ENCODE peak calls at places on chromosomes 16 and 17, in six cellular contexts. Y is mammary epithelial cell, M is GM12878, K is H1, W is Peyer's patch, T is IMR-90. Q is an unnamed sample.

GRCh38 chr17:40101367-40102210 is 1.2 kb upstream of the NR1D1 start:
- DNase-seq in K (no peak), M (no peak), Y (no peak), W (no peak), T (no peak), Q (no peak)

GRCh38 chr17:57860414-57860999 is 10.7 kb upstream of the MRPS23 start:
- DNase-seq in M (no peak), K (no peak), Y (no peak), T (no peak), W (no peak), Q (no peak)

GRCh38 chr16:50708373-50709060 is 15.1 kb downstream of the NOD2 start:
- DNase-seq in M (no peak), Y (no peak), W (no peak), K (no peak), T (no peak), Q (no peak)

GRCh38 chr17:30921544-30922196 is at the start of gene ADAP2:
- DNase-seq in Y (peak; percentile 23), K (no peak), T (no peak), W (peak; percentile 80), M (no peak), Q (no peak)

GRCh38 chr17:74960739-74961342 is 11.7 kb downstream of the HID1 start:
- DNase-seq in Y (peak; percentile 32), M (no peak), K (peak; percentile 54), T (peak; percentile 30), W (peak; percentile 76), Q (no peak)

GRCh38 chr17:35968520-35969054 is 12.7 kb downstream of the CCL16 start:
- DNase-seq in T (no peak), K (no peak), Y (no peak), W (no peak), M (no peak), Q (no peak)

GRCh38 chr16:24504467-24505345 is 34.7 kb upstream of the RBBP6 start:
- DNase-seq in W (peak; percentile 72), M (peak; percentile 17), Y (peak; percentile 49), K (peak; percentile 38), T (peak; percentile 50), Q (no peak)

GRCh38 chr17:42774066-42774750 is 959 bp downstream of the VPS25 start:
- DNase-seq in M (no peak), K (no peak), W (no peak), Y (peak; percentile 37), T (peak; percentile 55), Q (no peak)

GRCh38 chr17:17952691-17953090 is 19.5 kb downstream of the TOM1L2 start:
- DNase-seq in T (no peak), M (no peak), W (no peak), K (no peak), Y (no peak), Q (no peak)

GRCh38 chr16:26395700-26396099 is 671.0 kb upstream of the C16orf82 start:
- DNase-seq in K (no peak), T (no peak), Y (no peak), M (no peak), W (no peak), Q (no peak)

GRCh38 chr17:29933379-29933778 is 3.4 kb upstream of the SSH2 start:
- DNase-seq in T (peak; percentile 43), Y (peak; percentile 40), K (no peak), M (no peak), W (no peak), Q (no peak)

GRCh38 chr16:85279874-85280545 is 167.7 kb upstream of the CIBAR2 start:
- DNase-seq in K (no peak), Y (no peak), T (no peak), W (peak; percentile 63), M (no peak), Q (no peak)

GRCh38 chr16:85062728-85063336 is 35.2 kb downstream of the KIAA0513 start:
- DNase-seq in Y (no peak), M (no peak), W (no peak), T (no peak), K (no peak), Q (no peak)

GRCh38 chr16:67431077-67431804 is at the start of gene HSD11B2:
- DNase-seq in Y (peak; percentile 59), T (peak; percentile 45), M (no peak), K (no peak), W (peak; percentile 88), Q (no peak)

GRCh38 chr17:4559851-4560820 is at the start of gene GGT6:
- DNase-seq in W (peak; percentile 84), M (no peak), K (no peak), Y (no peak), T (no peak), Q (no peak)

GRCh38 chr16:28090646-28091377 is 27.3 kb upstream of the GSG1L start:
- DNase-seq in Y (no peak), K (peak; percentile 66), W (no peak), T (peak; percentile 72), M (no peak), Q (no peak)

GRCh38 chr17:82754297-82755208 is 2.7 kb downstream of the TBCD start:
- DNase-seq in W (no peak), Y (peak; percentile 90), K (peak; percentile 61), T (no peak), M (no peak), Q (no peak)

GRCh38 chr17:28090551-28090950 is 48.1 kb downstream of the NLK start:
- DNase-seq in Y (no peak), K (no peak), M (no peak), T (no peak), W (no peak), Q (no peak)

GRCh38 chr16:660459-661183 is 7.3 kb upstream of the RHOT2 start:
- DNase-seq in T (peak; percentile 77), K (no peak), W (peak; percentile 94), M (peak; percentile 37), Y (peak; percentile 51), Q (peak; percentile 97)

GRCh38 chr17:57723427-57724037 is 21.6 kb downstream of the CCDC182 start:
- DNase-seq in M (no peak), Y (no peak), T (no peak), K (no peak), W (no peak), Q (no peak)

GRCh38 chr17:63116967-63117366 is 150.9 kb downstream of the TANC2 start:
- DNase-seq in Y (peak; percentile 11), W (no peak), M (no peak), T (peak; percentile 77), K (no peak), Q (no peak)

DNA sequence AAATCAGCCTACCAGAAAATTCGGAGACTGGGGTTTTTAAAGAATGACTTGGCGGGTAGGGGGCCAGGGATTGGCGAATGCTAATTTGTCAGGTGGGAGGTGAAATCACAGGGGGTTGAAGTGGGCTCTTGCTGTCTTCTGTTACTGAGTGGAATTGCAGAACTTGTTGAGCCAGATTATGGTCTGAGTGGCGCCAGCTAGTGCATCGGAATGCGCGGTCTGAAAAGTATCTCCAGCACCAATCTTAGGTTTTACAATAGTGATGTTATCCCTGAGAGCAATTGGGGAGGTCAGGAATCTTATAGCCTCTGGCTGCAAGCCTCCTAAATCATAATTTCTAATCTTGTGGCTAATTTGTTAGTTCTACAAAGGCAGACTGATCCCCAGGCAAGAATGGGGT is 762 bp upstream of the RBL2 start:
- DNase-seq in M (no peak), K (no peak), T (no peak), W (no peak), Y (peak; percentile 47), Q (no peak)
- H3K27ac ChIP-seq in M (no peak overlapping the region), K (no peak overlapping the region), T (no peak overlapping the region), W (no peak overlapping the region), Y (peak overlapping the region; percentile 81), Q (peak overlapping the region; percentile 97)

GRCh38 chr17:45016823-45017222 is 34.6 kb downstream of the DCAKD start:
- DNase-seq in K (no peak), T (no peak), Y (peak; percentile 23), W (no peak), M (no peak), Q (no peak)
- TF ChIP-seq CTCF in K (peak; percentile 78), T (peak; percentile 20), Y (peak; percentile 39), W (no peak), M (peak; percentile 40), Q (no peak)

GRCh38 chr16:87216148-87216823 is 100.9 kb downstream of the C16orf95 start:
- DNase-seq in M (no peak), Y (no peak), T (no peak), K (no peak), W (no peak), Q (no peak)

GRCh38 chr16:87219287-87219909 is 97.8 kb downstream of the C16orf95 start:
- DNase-seq in Y (no peak), W (no peak), T (no peak), K (no peak), M (no peak), Q (no peak)

GRCh38 chr16:87221633-87222032 is 95.6 kb downstream of the C16orf95 start:
- DNase-seq in K (no peak), Y (no peak), T (no peak), W (no peak), M (no peak), Q (no peak)

GRCh38 chr16:87216824-87217205 is 100.4 kb downstream of the C16orf95 start:
- DNase-seq in K (no peak), M (no peak), T (no peak), Y (no peak), W (no peak), Q (no peak)

DNA sequence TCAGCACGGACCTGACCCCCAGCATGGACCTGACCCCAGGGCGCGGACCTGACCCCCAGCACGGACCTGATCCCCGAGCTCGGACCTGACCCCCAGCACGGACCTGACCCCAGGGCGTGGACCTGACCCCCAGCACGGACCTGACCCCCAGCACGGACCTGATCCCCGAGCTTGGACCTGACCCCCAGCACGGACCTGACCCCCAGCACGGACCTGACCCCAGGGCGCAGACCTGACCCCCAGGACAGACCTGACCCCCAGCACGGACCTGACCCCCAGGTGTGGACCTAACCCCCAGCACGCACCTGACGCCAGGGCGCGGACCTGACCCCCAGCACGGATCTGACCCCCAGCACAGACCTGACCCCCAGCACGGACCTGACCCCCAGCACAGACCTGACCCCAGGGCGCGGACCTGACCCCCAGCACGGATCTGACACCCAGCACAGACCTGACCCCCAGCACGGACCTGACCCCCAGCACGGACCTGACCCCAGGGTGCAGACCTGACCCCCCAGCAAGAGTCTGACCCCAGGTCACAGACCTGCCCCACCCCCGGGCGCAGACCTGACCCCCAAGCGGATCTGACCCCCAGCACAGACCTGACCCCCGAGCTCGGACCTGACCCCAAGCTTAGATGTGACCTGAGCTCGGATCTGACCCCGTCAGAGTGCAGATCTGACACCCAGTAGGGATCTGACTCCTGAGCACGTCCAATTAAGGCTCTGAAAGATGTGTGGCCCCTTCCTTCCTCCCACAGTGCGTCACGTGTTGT is 98.7 kb downstream of the C16orf95 start:
- DNase-seq in M (no peak), W (no peak), T (no peak), Y (no peak), K (no peak), Q (no peak)
- H3K4me1 ChIP-seq in M (no peaks in the 10 kb centered on the region), W (no peaks in the 10 kb centered on the region), T (no peaks in the 10 kb centered on the region), Y (no peaks in the 10 kb centered on the region), K (no peaks in the 10 kb centered on the region), Q (no peaks in the 10 kb centered on the region)

GRCh38 chr16:56320081-56320480 is 105.3 kb downstream of the AMFR start:
- DNase-seq in K (no peak), M (no peak), T (no peak), Y (no peak), W (no peak), Q (no peak)
- H3K27ac ChIP-seq in K (no peak overlapping the region), M (no peak overlapping the region), T (no peak overlapping the region), Y (no peak overlapping the region), W (no peak overlapping the region), Q (no peak overlapping the region)

DNA sequence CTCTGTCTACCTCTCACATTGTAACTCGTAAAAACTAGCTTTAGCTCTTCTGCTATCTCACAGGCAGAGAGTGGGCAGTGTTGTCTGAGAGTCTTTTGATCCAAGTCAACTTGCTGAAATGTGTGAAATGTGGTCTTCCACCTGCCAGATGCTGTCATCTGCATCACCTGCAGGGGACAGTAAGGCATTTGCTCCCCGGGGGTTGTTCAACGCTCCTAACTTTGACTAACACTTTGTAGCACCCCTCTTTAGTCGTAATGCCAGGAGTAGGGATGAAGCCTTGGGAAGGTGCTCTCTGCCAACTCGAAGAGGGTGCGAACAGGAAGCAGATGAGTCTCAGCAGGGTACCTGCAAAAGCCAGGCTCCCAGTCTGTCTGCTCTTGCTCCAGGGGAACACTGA is 36.1 kb downstream of the SNX11 start:
- DNase-seq in T (no peak), W (no peak), M (no peak), Y (no peak), K (no peak), Q (no peak)
- TF ChIP-seq CTCF in T (no peak), W (no peak), M (no peak), Y (no peak), K (no peak), Q (no peak)